ENCODE peak calls at places on chromosomes 2 and 18, in ten cellular contexts. N is activated CD4-positive, alpha-beta T cell treated with anti-CD3 and anti-CD28 coated beads, Interleukin-2, amount 50 U/mL, for 24 hours; Q is GM20000; H is activated naive CD4-positive, alpha-beta T cell treated with anti-CD3 and anti-CD28 coated beads, Interleukin-2, amount 50 U/mL, for 16 hours; R is stimulated activated CD4-positive, alpha-beta T cell treated with anti-CD3 and anti-CD28 coated beads, Interleukin-12 subunit alpha, Interleukin-12 subunit beta, amount 100 ng/mL, for 4 hours; Z is activated CD8-positive, alpha-beta memory T cell treated with anti-CD3 and anti-CD28 coated beads, Interleukin-2, amount 50 U/mL, for 4 hours; A is iPS DF 6.9; Y is neural crest cell; S is cardiac fibroblast; U is activated T-cell treated with anti-CD3 and anti-CD28 coated beads for 1 hour. B is an unnamed sample.

GRCh38 chr2:179265082-179265575 is 497 bp upstream of the SESTD1 start:
- DNase-seq in Q (no peak), Y (no peak), R (no peak), N (no peak), Z (no peak), U (no peak), H (no peak), S (peak), A (no peak), B (no peak)

GRCh38 chr2:23495661-23496114 is 110.7 kb downstream of the KLHL29 start:
- DNase-seq in U (no peak), A (no peak), H (no peak), Z (no peak), R (no peak), Y (no peak), N (no peak), Q (no peak), S (no peak), B (no peak)

GRCh38 chr2:69163109-69163508 is 150.1 kb downstream of the ANTXR1 start:
- DNase-seq in R (no peak), A (no peak), Z (no peak), U (no peak), Q (no peak), Y (no peak), S (peak), H (no peak), N (no peak), B (peak)

GRCh38 chr18:69127844-69128486 is 272.7 kb upstream of the DOK6 start:
- DNase-seq in H (no peak), S (no peak), U (no peak), Y (no peak), N (no peak), Z (no peak), A (no peak), Q (no peak), R (no peak), B (no peak)

GRCh38 chr2:64838817-64839216 is 150.4 kb upstream of the SLC1A4 start:
- DNase-seq in R (no peak), H (no peak), A (no peak), Q (no peak), N (no peak), U (no peak), Z (no peak), S (peak), Y (no peak), B (no peak)

GRCh38 chr2:167052825-167053224 is 164.5 kb downstream of the XIRP2 start:
- DNase-seq in U (no peak), A (no peak), N (no peak), R (no peak), Q (no peak), Y (no peak), Z (no peak), S (peak), H (no peak), B (peak)

GRCh38 chr18:62781893-62782292 is 66.6 kb downstream of the PHLPP1 start:
- DNase-seq in A (no peak), Z (no peak), Y (no peak), Q (no peak), U (no peak), N (no peak), R (no peak), H (no peak), S (peak), B (no peak)

GRCh38 chr18:7575465-7576026 is 8.4 kb downstream of the PTPRM start:
- DNase-seq in R (no peak), Z (no peak), Q (no peak), A (no peak), Y (no peak), S (peak), U (no peak), N (no peak), H (no peak), B (no peak)

GRCh38 chr18:38867680-38868079 is 1302.1 kb upstream of the CELF4 start:
- DNase-seq in U (no peak), Q (no peak), Y (no peak), Z (no peak), H (no peak), A (no peak), R (no peak), S (no peak), N (no peak), B (no peak)

GRCh38 chr2:179165356-179166000 is 99.2 kb downstream of the SESTD1 start:
- DNase-seq in Y (no peak), R (no peak), N (no peak), A (no peak), Q (no peak), U (no peak), S (no peak), H (no peak), Z (no peak), B (no peak)

GRCh38 chr2:197248001-197248401 is 62.6 kb downstream of the ANKRD44 start:
- DNase-seq in U (no peak), R (no peak), S (no peak), A (no peak), Q (no peak), Z (no peak), Y (no peak), N (no peak), H (no peak), B (no peak)

GRCh38 chr2:28622101-28622499 is 126.2 kb downstream of the PLB1 start:
- DNase-seq in R (no peak), N (no peak), A (no peak), S (no peak), Z (no peak), Q (no peak), H (no peak), U (no peak), Y (no peak), B (no peak)

GRCh38 chr2:135226961-135227360 is 174.9 kb downstream of the RAB3GAP1 start:
- DNase-seq in H (no peak), Z (no peak), A (no peak), U (no peak), Q (no peak), S (peak), R (no peak), N (no peak), Y (no peak), B (no peak)

GRCh38 chr18:75875559-75875958 is 448.1 kb upstream of the SMIM21 start:
- DNase-seq in Y (no peak), A (no peak), S (no peak), R (no peak), Q (no peak), U (no peak), Z (no peak), H (no peak), N (no peak), B (no peak)

GRCh38 chr2:208982831-208983230 is 441.0 kb upstream of the MAP2 start:
- DNase-seq in H (no peak), Y (no peak), Z (no peak), R (no peak), A (no peak), U (no peak), N (no peak), Q (no peak), S (no peak), B (no peak)

GRCh38 chr2:172877826-172878225 is 142.2 kb downstream of the RAPGEF4 start:
- DNase-seq in H (no peak), Q (no peak), U (no peak), R (no peak), N (no peak), S (peak), A (no peak), Y (no peak), Z (no peak), B (no peak)

GRCh38 chr18:55233850-55234249 is 274.6 kb upstream of the CCDC68 start:
- DNase-seq in A (no peak), R (no peak), U (no peak), N (no peak), S (peak), H (no peak), Y (no peak), Q (no peak), Z (no peak), B (no peak)

GRCh38 chr18:13318644-13319501 is 100.3 kb downstream of the LDLRAD4 start:
- DNase-seq in R (no peak), H (no peak), Z (no peak), N (no peak), Y (no peak), U (no peak), A (no peak), S (no peak), Q (no peak), B (no peak)

GRCh38 chr2:65377556-65378307 is 54.7 kb downstream of the SPRED2 start:
- DNase-seq in H (no peak), U (no peak), N (no peak), Z (no peak), R (no peak), A (no peak), Q (no peak), S (peak), Y (no peak), B (peak)

GRCh38 chr2:240902615-240903041 is 3.5 kb upstream of the CROCC2 start:
- DNase-seq in R (no peak), Z (no peak), N (no peak), Q (no peak), S (no peak), A (no peak), U (no peak), H (no peak), Y (no peak), B (peak)

GRCh38 chr18:5894613-5895299 is 566 bp downstream of the TMEM200C start:
- DNase-seq in Y (peak), H (peak), A (no peak), Q (peak), R (no peak), U (no peak), N (no peak), S (no peak), Z (no peak), B (no peak)